ENCODE peak calls at places on chromosomes 16 and 17, in nine cellular contexts. H is tibial nerve, F is BE2C, G is ovary, U is left ventricle myocardium inferior, L is mucosa of descending colon, O is right lobe of liver, T is HCT116, B is fibroblast of lung. A is an unnamed sample. For H3K4me1, the result is how much of the 10 kb centered on the place peaks cover.

GRCh38 chr16:56763305-56763916 is 33.5 kb downstream of the NUP93 start:
- DNase-seq in T (no peak), L (peak), H (no peak), O (no peak), U (no peak), F (no peak), G (no peak), B (no peak), A (no peak)

GRCh38 chr17:80104321-80104955 is 3.1 kb downstream of the GAA start:
- DNase-seq in F (peak), O (peak), B (peak), L (no peak), H (no peak), G (no peak), T (no peak), U (no peak), A (no peak)

GRCh38 chr17:2735896-2736295 is 13.6 kb downstream of the CCDC92B start:
- DNase-seq in O (no peak), B (no peak), F (no peak), G (no peak), U (no peak), L (peak), T (no peak), H (no peak), A (no peak)

GRCh38 chr17:305090-305976 is 47.3 kb downstream of the RPH3AL start:
- DNase-seq in H (no peak), U (no peak), B (no peak), L (peak), T (no peak), F (no peak), O (peak), G (no peak), A (no peak)

GRCh38 chr16:79317521-79317920 is 283.0 kb downstream of the MAF start:
- DNase-seq in F (no peak), H (no peak), U (no peak), O (no peak), G (peak), T (no peak), L (no peak), B (no peak), A (no peak)

GRCh38 chr17:75300280-75300679 is 11.0 kb upstream of the SLC25A19 start:
- DNase-seq in U (no peak), G (no peak), O (no peak), T (no peak), H (no peak), B (no peak), F (no peak), L (no peak), A (no peak)

GRCh38 chr16:68083861-68084503 is 1.2 kb upstream of the NFATC3 start:
- DNase-seq in B (peak), F (no peak), O (peak), H (peak), U (no peak), L (no peak), T (no peak), G (peak), A (peak)

GRCh38 chr17:561118-561517 is 153.5 kb downstream of the VPS53 start:
- DNase-seq in B (peak), O (no peak), L (no peak), G (no peak), F (no peak), T (no peak), H (no peak), U (no peak), A (no peak)

GRCh38 chr17:75439287-75439686 is 17.1 kb upstream of the TMEM94 start:
- DNase-seq in B (no peak), G (no peak), L (no peak), H (no peak), U (no peak), O (no peak), F (no peak), T (no peak), A (no peak)

GRCh38 chr16:7772722-7773121 is 440.1 kb downstream of the RBFOX1 start:
- DNase-seq in F (no peak), L (no peak), G (no peak), O (no peak), U (no peak), H (no peak), B (no peak), T (no peak), A (no peak)

GRCh38 chr17:80819422-80820164 is 172.0 kb upstream of the CHMP6 start:
- DNase-seq in F (peak), L (no peak), B (no peak), G (no peak), O (peak), T (no peak), U (no peak), H (no peak), A (no peak)

GRCh38 chr16:89498839-89499238 is 8.5 kb upstream of the ANKRD11 start:
- DNase-seq in G (no peak), H (no peak), U (no peak), F (no peak), L (no peak), T (no peak), B (no peak), O (no peak), A (peak)

GRCh38 chr16:47949276-47949675 is 206.5 kb downstream of the ABCC12 start:
- DNase-seq in G (no peak), O (no peak), L (no peak), T (no peak), H (no peak), U (no peak), F (no peak), B (no peak), A (no peak)

GRCh38 chr17:5138616-5139453 is 23.0 kb downstream of the USP6 start:
- DNase-seq in F (no peak), B (no peak), T (no peak), L (no peak), G (no peak), H (no peak), O (no peak), U (no peak), A (no peak)

GRCh38 chr16:69796285-69797118 is 34.4 kb downstream of the WWP2 start:
- DNase-seq in L (peak), F (peak), H (no peak), U (no peak), G (peak), O (no peak), T (peak), B (peak), A (peak)

GRCh38 chr17:63250830-63251229 is 195.3 kb downstream of the CYB561 start:
- DNase-seq in L (no peak), F (no peak), H (no peak), U (no peak), T (no peak), G (no peak), O (no peak), B (peak), A (no peak)

GRCh38 chr17:31582151-31582907 is 190.9 kb downstream of the RAB11FIP4 start:
- DNase-seq in G (no peak), T (no peak), B (peak), F (peak), U (peak), O (peak), H (no peak), L (peak), A (peak)

GRCh38 chr16:62225675-62226074 is 189.4 kb upstream of the CDH8 start:
- DNase-seq in U (peak), G (no peak), T (no peak), O (peak), H (peak), F (peak), L (peak), B (peak), A (no peak)

GRCh38 chr17:17719966-17720543 is 38.8 kb downstream of the RAI1 start:
- DNase-seq in G (no peak), H (no peak), U (no peak), T (no peak), O (no peak), F (no peak), L (no peak), B (no peak), A (no peak)

GRCh38 chr16:78161023-78161729 is 61.7 kb downstream of the WWOX start:
- DNase-seq in B (no peak), F (no peak), G (no peak), H (no peak), L (no peak), T (no peak), U (no peak), O (no peak), A (no peak)

GRCh38 chr16:3119286-3119685 is 6.9 kb downstream of the ZNF205 start:
- DNase-seq in T (no peak), B (no peak), H (no peak), G (no peak), U (no peak), L (no peak), F (no peak), O (no peak), A (no peak)

GRCh38 chr17:15343749-15344148 is 2.4 kb upstream of the TEKT3 start:
- DNase-seq in U (no peak), L (no peak), H (no peak), B (peak), F (no peak), T (no peak), O (no peak), G (no peak), A (no peak)

GRCh38 chr17:1351967-1352366 is 48.1 kb downstream of the YWHAE start:
- DNase-seq in U (no peak), L (no peak), B (no peak), F (no peak), O (no peak), T (no peak), H (no peak), G (no peak), A (no peak)

GRCh38 chr16:66344533-66345145 is 21.9 kb upstream of the CDH5 start:
- DNase-seq in L (peak), B (peak), G (no peak), F (peak), H (no peak), U (no peak), O (no peak), T (no peak), A (no peak)

GRCh38 chr17:79799538-79800324 is 2.9 kb upstream of the CBX8 start:
- DNase-seq in B (no peak), H (no peak), L (no peak), G (no peak), T (no peak), U (no peak), O (no peak), F (no peak), A (no peak)

GRCh38 chr16:88907768-88908167 is 41.3 kb upstream of the PABPN1L start:
- DNase-seq in O (no peak), U (no peak), T (no peak), F (no peak), H (no peak), L (no peak), B (peak), G (no peak), A (no peak)

GRCh38 chr16:46822270-46822669 is 8.7 kb downstream of the C16orf87 start:
- DNase-seq in O (no peak), B (peak), L (no peak), G (no peak), F (no peak), U (no peak), H (no peak), T (no peak), A (no peak)

GRCh38 chr17:43226393-43226792 is 2.0 kb downstream of the CCDC200 start:
- DNase-seq in O (no peak), T (no peak), L (no peak), U (no peak), G (no peak), H (no peak), F (no peak), B (no peak), A (no peak)

GRCh38 chr17:48871551-48872351 is 20.8 kb upstream of the ATP5MC1 start:
- DNase-seq in B (no peak), F (no peak), O (peak), T (no peak), L (peak), U (peak), H (peak), G (peak), A (no peak)

GRCh38 chr17:75642221-75643032 is 9.2 kb downstream of the SMIM5 start:
- DNase-seq in F (no peak), O (no peak), U (no peak), L (peak), B (no peak), T (no peak), H (no peak), G (no peak), A (no peak)

GRCh38 chr17:17205368-17206148 is 575 bp downstream of the PLD6 start:
- DNase-seq in B (peak), O (peak), T (peak), U (peak), L (peak), F (peak), G (peak), H (peak), A (peak)

GRCh38 chr17:80959330-80960036 is 32.2 kb upstream of the CHMP6 start:
- DNase-seq in F (peak), B (peak), T (no peak), G (peak), L (peak), U (peak), H (peak), O (peak), A (peak)

DNA sequence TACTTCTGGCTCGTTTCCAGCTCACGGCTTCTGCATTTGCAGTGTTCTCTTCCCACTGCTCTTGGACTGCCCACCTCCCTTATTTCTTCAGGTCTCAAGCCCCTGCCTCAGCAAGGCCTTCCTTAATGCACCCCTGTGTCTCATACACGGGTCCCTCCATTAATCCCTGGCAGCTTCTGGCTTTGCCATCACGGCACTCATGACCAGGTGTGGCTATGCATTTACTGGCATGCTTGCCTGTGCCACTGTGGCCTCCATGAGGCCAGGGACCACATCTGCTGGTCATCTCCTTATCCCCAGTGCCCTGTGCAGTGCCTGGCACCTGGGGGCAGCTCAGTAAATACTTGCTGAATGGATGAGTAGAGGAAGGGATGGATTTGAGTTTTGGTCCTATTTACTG is 114.1 kb downstream of the C16orf78 start:
- DNase-seq in O (no peak), U (no peak), L (no peak), G (no peak), B (no peak), T (no peak), H (no peak), F (no peak), A (no peak)
- H3K4me3 ChIP-seq in O (no peak), U (no peak), L (no peak), G (no peak), B (no peak), T (no peak), H (no peak), F (no peak), A (no peak)

GRCh38 chr16:83040174-83040573 is 413.4 kb downstream of the CDH13 start:
- DNase-seq in G (no peak), B (peak), O (no peak), H (no peak), F (no peak), L (no peak), U (no peak), T (no peak), A (no peak)
- H3K4me1 ChIP-seq in G (under half), B (under half), O (under half), H (under half), F (under half), L (under half), U (under half), T (under half), A (under half)

GRCh38 chr17:67679225-67679624 is 38.5 kb upstream of the NOL11 start:
- DNase-seq in B (no peak), L (no peak), F (no peak), G (no peak), T (no peak), O (no peak), H (no peak), U (no peak), A (no peak)
- TF ChIP-seq CTCF in B (no peak), L (no peak), F (no peak), G (no peak), T (no peak), O (no peak), H (no peak), U (no peak), A (no peak)

GRCh38 chr16:1774456-1774795 is 1.5 kb upstream of the MRPS34 start:
- DNase-seq in B (no peak), L (no peak), G (no peak), F (no peak), U (no peak), O (peak), H (no peak), T (no peak), A (no peak)

GRCh38 chr16:1776672-1776955 is 3.7 kb upstream of the MRPS34 start:
- DNase-seq in O (no peak), F (no peak), H (no peak), B (no peak), L (no peak), G (no peak), U (no peak), T (no peak), A (no peak)

GRCh38 chr16:1775846-1776671 is 3.1 kb upstream of the MRPS34 start:
- DNase-seq in H (no peak), L (no peak), B (no peak), O (peak), T (no peak), G (no peak), F (peak), U (no peak), A (no peak)

GRCh38 chr16:1773703-1774455 is 945 bp upstream of the MRPS34 start:
- DNase-seq in F (peak), O (peak), U (no peak), L (no peak), H (no peak), T (no peak), B (peak), G (no peak), A (peak)

DNA sequence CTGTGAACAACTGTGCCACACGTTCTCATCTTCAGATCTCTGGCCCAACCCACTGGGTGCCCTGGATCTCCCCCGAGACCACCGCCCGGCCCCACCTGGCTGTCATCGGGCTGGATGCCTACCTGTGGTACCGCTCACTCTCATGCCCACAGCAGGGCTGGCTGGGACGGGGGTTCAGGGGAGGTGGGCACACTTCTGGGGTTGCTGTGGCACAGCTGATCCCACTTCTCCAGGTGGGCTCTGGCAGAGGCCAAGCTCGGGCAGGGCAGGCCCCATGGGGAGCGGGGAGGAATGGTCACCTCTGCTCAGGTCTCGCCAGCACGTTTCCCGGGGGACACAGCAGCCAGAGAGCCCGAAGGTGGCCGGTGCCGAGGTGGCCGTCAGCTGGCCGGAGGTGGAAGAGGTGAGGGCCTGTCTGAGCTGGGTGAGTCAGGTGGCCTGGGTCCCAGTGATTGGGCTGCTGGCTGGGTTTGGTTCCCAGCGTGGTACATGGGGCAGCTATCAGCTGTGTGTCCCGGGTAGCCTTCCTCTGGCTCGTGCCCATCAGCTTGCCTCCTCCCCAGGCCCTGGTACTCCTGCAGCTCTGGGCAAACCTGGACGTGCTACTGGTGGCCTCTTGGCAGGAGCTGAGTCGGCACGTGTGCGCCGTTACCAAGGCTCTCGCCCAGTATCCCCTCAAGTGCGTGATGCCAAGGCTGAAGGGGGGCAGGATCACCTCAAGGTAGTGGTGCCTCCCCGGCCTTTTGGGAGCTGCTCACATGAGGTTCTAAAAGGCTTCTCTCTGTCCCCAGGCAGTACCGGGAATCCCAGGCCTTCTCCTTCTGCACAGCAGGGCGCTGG is 2.3 kb upstream of the MRPS34 start:
- DNase-seq in T (no peak), U (no peak), L (no peak), B (no peak), F (no peak), H (no peak), O (peak), G (no peak), A (no peak)
- H3K4me3 ChIP-seq in T (no peak), U (no peak), L (no peak), B (no peak), F (no peak), H (no peak), O (no peak), G (no peak), A (no peak)

GRCh38 chr16:87657621-87658192 is 55.4 kb downstream of the JPH3 start:
- DNase-seq in H (no peak), O (no peak), B (peak), F (no peak), L (peak), T (peak), U (no peak), G (no peak), A (no peak)
- H3K4me1 ChIP-seq in H (under half), O (under half), B (under half), F (under half), L (under half), T (under half), U (under half), G (under half), A (under half)

DNA sequence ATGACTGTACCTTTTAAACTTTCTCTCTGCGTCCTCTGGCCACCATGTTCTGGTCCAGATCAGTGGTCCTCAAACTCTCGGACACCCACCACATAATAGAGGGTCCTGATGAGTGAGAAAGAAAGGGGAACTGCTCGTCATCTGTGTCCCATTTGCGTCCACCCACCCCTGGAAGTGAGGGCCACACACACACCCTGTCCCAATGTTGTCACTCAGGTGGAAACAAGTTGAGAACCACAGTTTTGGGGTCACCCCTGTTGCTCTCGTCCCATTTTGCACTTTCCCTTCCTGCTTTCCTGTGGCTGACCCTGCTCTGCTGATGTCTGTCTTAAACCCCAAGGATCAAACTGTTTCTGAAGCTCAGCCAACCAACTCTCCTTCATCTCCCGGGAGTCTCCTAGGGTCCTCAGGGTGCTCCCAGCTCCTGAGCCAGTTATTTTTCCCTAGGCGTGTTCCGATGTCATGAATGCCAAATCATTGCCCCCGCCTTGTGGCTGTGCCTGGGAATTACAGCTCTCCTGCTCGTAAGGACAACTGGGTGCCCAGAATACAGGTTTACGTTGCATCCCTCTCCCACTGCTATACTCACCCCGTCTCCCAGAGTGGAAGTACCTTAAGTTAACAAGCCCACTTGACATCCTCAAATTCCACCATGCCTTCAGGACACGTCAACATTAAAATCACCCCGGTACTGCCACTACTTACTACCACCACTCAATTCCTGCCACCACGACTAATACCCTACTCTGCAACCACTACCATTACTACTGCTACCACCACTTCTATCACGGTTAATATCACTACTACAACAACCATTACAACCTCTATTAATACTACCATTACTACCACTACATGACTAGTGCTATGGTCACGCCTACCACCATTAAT is 26.0 kb upstream of the HNF1B start:
- DNase-seq in O (peak), B (peak), G (no peak), T (peak), U (peak), F (peak), H (no peak), L (peak), A (no peak)
- TF ChIP-seq CTCF in O (peak), B (peak), G (no peak), T (peak), U (peak), F (peak), H (peak), L (peak), A (no peak)